ENCODE peak calls at places on chromosomes 4 and X, in five cellular contexts. K is dorsolateral prefrontal cortex, T is left ventricle myocardium inferior, R is adipocyte, C is GM12892. A is an unnamed sample.

GRCh38 chr4:123342498-123342897 is 54.1 kb upstream of the SPRY1 start:
- DNase-seq in K (no peak), T (no peak), R (no peak), C (no peak), A (no peak)

GRCh38 chr4:88567591-88567990 is 24.7 kb upstream of the HERC3 start:
- DNase-seq in K (no peak), T (no peak), R (no peak), C (no peak), A (no peak)

GRCh38 chrX:115344885-115345653 is 55.6 kb downstream of the LUZP4 start:
- DNase-seq in K (peak; percentile 26), T (peak; percentile 80), R (peak; percentile 95), C (no peak), A (peak; percentile 63)

GRCh38 chr4:1080432-1080831 is 32.9 kb downstream of the RNF212 start:
- DNase-seq in K (no peak), T (no peak), R (no peak), C (no peak), A (no peak)

GRCh38 chr4:105036991-105037390 is 109.7 kb upstream of the TET2 start:
- DNase-seq in K (no peak), T (no peak), R (no peak), C (no peak), A (no peak)

GRCh38 chrX:1400731-1401471 is 9.0 kb upstream of the SLC25A6 start:
- DNase-seq in K (no peak), T (peak; percentile 10), R (no peak), C (no peak), A (no peak)

GRCh38 chr4:110062166-110062565 is 136.2 kb downstream of the ELOVL6 start:
- DNase-seq in K (peak; percentile 7), T (no peak), R (no peak), C (no peak), A (peak; percentile 56)

GRCh38 chrX:107107459-107107858 is 11.2 kb downstream of the RBM41 start:
- DNase-seq in K (no peak), T (no peak), R (no peak), C (no peak), A (no peak)

GRCh38 chr4:112813790-112814189 is 176.8 kb downstream of the LARP7 start:
- DNase-seq in K (no peak), T (no peak), R (peak; percentile 31), C (no peak), A (no peak)

GRCh38 chr4:10704050-10704810 is 19.7 kb upstream of the CLNK start:
- DNase-seq in K (peak; percentile 38), T (no peak), R (no peak), C (no peak), A (no peak)

GRCh38 chrX:119686087-119686639 is 6.8 kb downstream of the SEPTIN6 start:
- DNase-seq in K (peak; percentile 52), T (no peak), R (peak; percentile 50), C (no peak), A (no peak)

GRCh38 chr4:57916479-57916878 is 806.3 kb upstream of the IGFBP7 start:
- DNase-seq in K (no peak), T (no peak), R (no peak), C (no peak), A (no peak)

GRCh38 chrX:103398321-103398937 is 22.1 kb downstream of the BEX3 start:
- DNase-seq in K (no peak), T (no peak), R (peak; percentile 71), C (no peak), A (no peak)

GRCh38 chr4:110792036-110792435 is 169.2 kb upstream of the PITX2 start:
- DNase-seq in K (no peak), T (no peak), R (no peak), C (no peak), A (no peak)

GRCh38 chr4:53935780-53936179 is 128.6 kb downstream of the CHIC2 start:
- DNase-seq in K (no peak), T (no peak), R (peak; percentile 85), C (no peak), A (no peak)

GRCh38 chr4:139202984-139203383 is 26.0 kb upstream of the ELF2 start:
- DNase-seq in K (no peak), T (no peak), R (no peak), C (no peak), A (no peak)

GRCh38 chr4:122152699-122153328 is 683 bp downstream of the BLTP1 start:
- DNase-seq in K (peak; percentile 42), T (peak; percentile 33), R (peak; percentile 60), C (peak; percentile 24), A (peak; percentile 74)